ENCODE peak calls at places on chromosome 17, in ten cellular contexts. B is thyroid gland, X is fibroblast of the aortic adventitia, Z is choroid plexus epithelial cell, D is transverse colon, Q is kidney, W is H1, T is endothelial cell, C is progenitor cell of endocrine pancreas, V is suprapubic skin. Y is an unnamed sample.

GRCh38 chr17:40417258-40417608 is 463 bp downstream of the TOP2A start:
- DNase-seq in T (peak), Q (no peak), B (no peak), X (no peak), C (no peak), W (no peak), V (no peak), Z (peak), D (no peak), Y (no peak)

GRCh38 chr17:2282297-2282873 is 21.2 kb downstream of the SMG6 start:
- DNase-seq in Q (no peak), Z (peak), T (no peak), V (no peak), D (no peak), W (no peak), X (peak), C (no peak), B (no peak), Y (peak)

GRCh38 chr17:78957076-78957475 is 22.6 kb downstream of the LGALS3BP start:
- DNase-seq in C (no peak), D (no peak), Q (no peak), Z (peak), V (no peak), B (peak), X (peak), T (no peak), W (no peak), Y (no peak)

GRCh38 chr17:6092923-6093468 is 22.8 kb downstream of the WSCD1 start:
- DNase-seq in W (no peak), D (no peak), T (no peak), Q (no peak), X (no peak), B (no peak), C (no peak), V (no peak), Z (no peak), Y (no peak)

GRCh38 chr17:58344791-58345157 is 7.2 kb downstream of the SUPT4H1 start:
- DNase-seq in Z (no peak), B (no peak), X (no peak), D (no peak), V (no peak), Q (no peak), W (no peak), T (no peak), C (no peak), Y (no peak)

GRCh38 chr17:64572682-64573154 is 65.9 kb downstream of the CEP95 start:
- DNase-seq in Z (peak), X (peak), W (no peak), V (no peak), D (no peak), C (no peak), B (no peak), T (no peak), Q (no peak), Y (no peak)

GRCh38 chr17:78338860-78339259 is 21.0 kb downstream of the SOCS3 start:
- DNase-seq in C (no peak), Q (no peak), X (no peak), T (no peak), B (no peak), Z (no peak), V (no peak), W (no peak), D (peak), Y (no peak)

GRCh38 chr17:6497496-6498221 is 53.4 kb downstream of the PIMREG start:
- DNase-seq in X (no peak), Z (no peak), Q (peak), T (no peak), D (no peak), B (no peak), V (peak), W (no peak), C (no peak), Y (peak)

GRCh38 chr17:37834168-37834567 is 89.3 kb upstream of the HNF1B start:
- DNase-seq in Q (no peak), C (no peak), B (no peak), W (no peak), D (no peak), X (no peak), Z (no peak), T (no peak), V (peak), Y (no peak)

GRCh38 chr17:17784599-17785264 is 52.1 kb downstream of the SREBF1 start:
- DNase-seq in W (no peak), X (no peak), T (no peak), V (no peak), B (peak), C (no peak), Q (no peak), D (no peak), Z (peak), Y (no peak)

DNA sequence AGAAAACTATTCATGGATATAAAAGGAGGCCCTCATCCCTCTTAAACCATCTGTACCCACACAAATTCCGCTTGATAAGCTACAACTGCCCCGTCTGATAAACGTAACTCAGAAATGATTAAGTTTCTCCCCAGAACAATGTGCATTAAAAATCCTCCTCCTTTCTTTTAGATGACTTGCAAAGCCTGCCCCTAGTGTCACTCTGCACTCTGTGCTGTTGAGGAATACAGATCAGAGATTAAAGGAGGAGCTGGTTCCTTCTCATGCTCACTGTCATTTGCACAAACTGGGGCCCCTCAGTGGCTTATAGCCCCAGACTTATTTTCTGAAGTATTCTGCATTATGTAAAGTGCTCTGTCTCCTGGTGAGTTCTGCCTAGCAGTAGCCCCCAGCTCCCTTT is 33.3 kb downstream of the CDRT15 start:
- DNase-seq in W (no peak), D (no peak), X (no peak), V (no peak), C (no peak), T (no peak), B (no peak), Q (no peak), Z (peak), Y (no peak)
- TF ChIP-seq CTCF in W (no peak), D (no peak), X (peak), V (peak), C (peak), T (no peak), B (no peak), Q (no peak), Z (peak), Y (no peak)

GRCh38 chr17:7548585-7549400 is at the start of gene TNFSF12:
- DNase-seq in D (peak), B (peak), W (peak), Z (peak), X (peak), C (no peak), V (no peak), Q (peak), T (peak), Y (no peak)
- TF ChIP-seq CTCF in D (no peak), B (peak), W (no peak), Z (no peak), X (peak), C (peak), V (no peak), Q (peak), T (no peak), Y (no peak)

DNA sequence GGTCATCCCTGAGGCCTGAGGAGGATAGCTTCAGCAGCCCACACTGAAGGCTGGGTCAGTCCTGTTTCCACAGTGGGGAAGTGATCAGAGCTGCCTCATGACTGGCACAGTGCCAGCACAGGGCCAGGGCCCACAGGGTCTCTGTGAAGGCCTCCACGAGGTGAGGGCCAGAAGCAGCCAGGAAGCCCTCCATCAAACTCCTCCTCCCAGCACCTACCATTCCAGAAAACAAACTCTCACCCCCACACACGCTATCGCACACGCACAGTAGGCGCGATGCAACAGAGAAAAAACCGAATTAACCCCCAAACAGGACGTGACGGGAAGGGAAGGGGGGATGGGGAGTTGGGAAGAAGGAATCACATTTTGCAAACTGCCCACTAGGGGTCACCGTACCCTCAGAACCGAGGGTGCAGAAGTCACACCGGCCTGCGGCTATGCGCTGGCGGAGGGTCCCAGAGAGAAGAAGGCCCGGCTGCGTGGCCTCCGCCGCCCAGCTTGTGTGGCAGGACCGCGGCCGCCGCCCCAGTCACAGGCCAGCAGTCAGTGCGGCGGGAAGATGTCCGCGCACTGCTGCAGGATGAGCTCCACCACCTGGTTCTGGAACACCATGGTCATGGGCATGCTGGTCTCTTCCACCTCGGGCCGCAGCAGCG is 37.6 kb downstream of the ARHGAP27 start:
- DNase-seq in Z (peak), X (peak), V (peak), Q (peak), D (peak), B (peak), W (peak), T (peak), C (peak), Y (no peak)
- TF ChIP-seq CTCF in Z (peak), X (peak), V (peak), Q (peak), D (peak), B (peak), W (peak), T (peak), C (peak), Y (peak)

GRCh38 chr17:49031965-49032928 is 35.1 kb downstream of the IGF2BP1 start:
- DNase-seq in B (peak), Q (no peak), T (peak), C (peak), D (peak), Z (peak), X (peak), V (no peak), W (peak), Y (no peak)

GRCh38 chr17:49038138-49038537 is 41.0 kb downstream of the IGF2BP1 start:
- DNase-seq in C (no peak), X (no peak), Z (no peak), Q (no peak), W (no peak), B (no peak), V (no peak), D (no peak), T (no peak), Y (no peak)

GRCh38 chr17:49038544-49038943 is 41.4 kb downstream of the IGF2BP1 start:
- DNase-seq in B (no peak), Z (no peak), Q (no peak), T (no peak), C (no peak), V (no peak), X (no peak), D (no peak), W (no peak), Y (no peak)

GRCh38 chr17:49035470-49036269 is 38.5 kb downstream of the IGF2BP1 start:
- DNase-seq in Z (peak), B (peak), D (peak), Q (peak), C (peak), T (peak), W (peak), V (no peak), X (peak), Y (no peak)

GRCh38 chr17:49036270-49036626 is 39.1 kb downstream of the IGF2BP1 start:
- DNase-seq in Q (no peak), T (no peak), B (no peak), W (no peak), D (no peak), C (no peak), Z (no peak), V (no peak), X (no peak), Y (no peak)
- TF ChIP-seq CTCF in Q (no peak), T (peak), B (no peak), W (no peak), D (no peak), C (no peak), Z (no peak), V (no peak), X (no peak), Y (no peak)

Y was measured in ascending aorta.